ENCODE peak calls at places on chromosomes 2 and 18, in seven cellular contexts. E, T, B, M, N, F and Z are unnamed samples.

GRCh38 chr18:7105268-7105667 is 12.3 kb downstream of the LAMA1 start:
- DNase-seq in E (no peak), T (no peak), B (no peak), M (no peak), N (no peak), F (no peak), Z (no peak)

GRCh38 chr2:206463685-206464084 is 20.4 kb downstream of the ADAM23 start:
- DNase-seq in E (no peak), T (no peak), B (no peak), M (no peak), N (no peak), F (no peak), Z (no peak)

GRCh38 chr2:84938194-84938879 is 32.6 kb upstream of the KCMF1 start:
- DNase-seq in E (no peak), T (no peak), B (peak; percentile 59), M (no peak), N (no peak), F (no peak), Z (no peak)

GRCh38 chr18:49628993-49629795 is 67.3 kb downstream of the LIPG start:
- DNase-seq in E (no peak), T (no peak), B (no peak), M (no peak), N (no peak), F (no peak), Z (no peak)

GRCh38 chr2:181999255-181999654 is 13.6 kb downstream of the PPP1R1C start:
- DNase-seq in E (no peak), T (no peak), B (no peak), M (no peak), N (no peak), F (no peak), Z (no peak)

GRCh38 chr2:1653956-1654695 is 90.2 kb downstream of the PXDN start:
- DNase-seq in E (no peak), T (no peak), B (no peak), M (no peak), N (no peak), F (no peak), Z (no peak)

GRCh38 chr18:27785815-27786537 is 391.0 kb downstream of the CDH2 start:
- DNase-seq in E (no peak), T (no peak), B (no peak), M (no peak), N (no peak), F (no peak), Z (no peak)

GRCh38 chr18:43525149-43525548 is 247.9 kb upstream of the SYT4 start:
- DNase-seq in E (no peak), T (no peak), B (no peak), M (no peak), N (no peak), F (no peak), Z (no peak)

GRCh38 chr2:171206422-171207115 is 45.9 kb upstream of the TLK1 start:
- DNase-seq in E (no peak), T (no peak), B (no peak), M (no peak), N (no peak), F (no peak), Z (no peak)

GRCh38 chr2:171208648-171209047 is 48.0 kb upstream of the TLK1 start:
- DNase-seq in E (no peak), T (no peak), B (no peak), M (no peak), N (no peak), F (no peak), Z (no peak)

GRCh38 chr2:171210216-171210863 is 49.6 kb upstream of the TLK1 start:
- DNase-seq in E (no peak), T (no peak), B (no peak), M (no peak), N (no peak), F (no peak), Z (no peak)

GRCh38 chr2:171214093-171214492 is 53.4 kb upstream of the TLK1 start:
- DNase-seq in E (no peak), T (no peak), B (no peak), M (no peak), N (no peak), F (no peak), Z (no peak)

GRCh38 chr2:171210864-171211431 is 50.3 kb upstream of the TLK1 start:
- DNase-seq in E (no peak), T (no peak), B (peak; percentile 70), M (no peak), N (no peak), F (no peak), Z (no peak)
- H3K27ac ChIP-seq in E (no peak overlapping the region), T (no peak overlapping the region), B (peak overlapping the region; percentile 36), M (peak overlapping the region; percentile 39), N (no peak overlapping the region), F (no peak overlapping the region), Z (no peak overlapping the region)

GRCh38 chr18:63258749-63259580 is 60.6 kb downstream of the BCL2 start:
- DNase-seq in E (no peak), T (no peak), B (no peak), M (no peak), N (no peak), F (no peak), Z (no peak)

GRCh38 chr18:63259581-63259830 is 60.1 kb downstream of the BCL2 start:
- DNase-seq in E (no peak), T (no peak), B (no peak), M (no peak), N (no peak), F (no peak), Z (no peak)

GRCh38 chr18:63260075-63260754 is 59.4 kb downstream of the BCL2 start:
- DNase-seq in E (no peak), T (no peak), B (no peak), M (no peak), N (no peak), F (no peak), Z (no peak)

GRCh38 chr18:63262369-63263335 is 56.9 kb downstream of the BCL2 start:
- DNase-seq in E (peak; percentile 61), T (no peak), B (no peak), M (peak; percentile 79), N (peak; percentile 31), F (no peak), Z (no peak)

DNA sequence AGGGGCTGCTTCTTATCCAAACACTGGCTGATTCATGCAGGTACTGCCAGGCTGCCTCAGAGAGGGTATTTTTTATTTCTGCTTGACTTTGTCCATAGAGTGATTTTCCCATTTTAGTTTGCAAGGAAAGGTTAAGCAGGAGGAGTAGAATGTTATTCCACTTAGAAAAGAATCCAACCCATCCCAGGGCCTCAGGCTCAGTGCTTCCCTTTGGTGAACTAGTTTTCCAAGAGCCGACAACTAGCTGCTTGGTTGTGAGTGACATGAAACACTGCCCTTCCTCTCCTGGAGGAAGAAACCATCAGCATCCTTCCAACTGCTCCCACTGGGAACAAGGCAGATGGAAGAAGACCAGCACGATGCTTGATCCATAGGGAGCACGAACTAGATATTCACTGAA is 58.5 kb downstream of the BCL2 start:
- DNase-seq in E (no peak), T (no peak), B (no peak), M (no peak), N (no peak), F (no peak), Z (no peak)
- H3K27ac ChIP-seq in E (peak overlapping the region; percentile 90), T (no peak overlapping the region), B (no peak overlapping the region), M (peak overlapping the region; percentile 73), N (peak overlapping the region; percentile 66), F (no peak overlapping the region), Z (peak overlapping the region; percentile 60)

DNA sequence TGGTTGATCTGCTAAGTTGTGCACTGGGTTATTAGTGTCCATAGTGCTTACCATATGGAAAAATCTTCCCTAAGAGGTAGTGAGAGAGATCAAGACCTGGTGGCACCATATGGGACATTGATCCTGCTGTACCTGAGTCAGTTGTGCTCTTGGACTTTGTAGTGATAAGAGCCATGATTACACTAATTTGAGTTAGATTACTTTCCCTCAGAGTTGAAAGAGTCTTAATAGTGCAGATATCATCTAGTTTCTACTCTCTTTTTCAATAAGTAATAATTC is 114.2 kb downstream of the KCNE4 start:
- DNase-seq in E (no peak), T (no peak), B (no peak), M (no peak), N (no peak), F (no peak), Z (no peak)
- H3K27ac ChIP-seq in E (no peak overlapping the region), T (no peak overlapping the region), B (no peak overlapping the region), M (no peak overlapping the region), N (no peak overlapping the region), F (no peak overlapping the region), Z (no peak overlapping the region)

DNA sequence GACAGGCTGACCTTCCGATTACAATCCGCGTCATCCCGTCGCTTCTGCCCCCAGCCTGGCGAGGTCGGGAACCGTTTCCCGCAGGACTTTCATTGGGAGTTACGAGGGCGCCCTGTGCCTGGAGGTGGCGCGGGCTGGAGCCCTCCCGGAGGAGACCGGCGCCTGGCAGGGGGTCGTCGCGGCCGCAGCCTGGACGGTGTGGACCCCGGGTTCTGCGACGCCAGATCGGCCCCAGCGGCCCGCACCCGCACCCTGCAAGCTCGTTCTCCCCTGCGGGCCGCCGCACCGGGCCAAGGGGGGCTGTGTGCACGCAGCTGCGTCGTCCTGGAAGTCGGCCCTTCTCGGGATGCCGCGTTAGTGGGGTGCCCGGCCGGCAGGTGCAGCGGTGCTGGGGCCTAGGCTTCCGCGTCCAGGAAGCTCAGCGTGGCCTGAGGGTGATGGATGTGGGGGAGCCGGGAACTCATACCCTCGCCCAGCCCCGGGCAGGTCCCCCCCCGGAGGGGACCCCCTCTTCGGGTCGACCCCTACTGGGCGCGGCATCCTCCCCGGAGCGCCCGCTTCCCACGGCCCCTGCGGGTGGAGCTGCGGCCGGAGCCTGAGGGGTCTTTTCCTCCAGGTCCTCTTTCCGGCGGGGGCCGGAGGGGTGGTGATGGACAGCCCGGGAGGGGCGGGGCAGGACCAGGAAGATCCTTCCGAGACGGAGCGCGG is 64.0 kb downstream of the LRRFIP1 start:
- DNase-seq in E (no peak), T (no peak), B (no peak), M (no peak), N (peak; percentile 95), F (no peak), Z (no peak)
- H3K27ac ChIP-seq in E (peak overlapping the region; percentile 94), T (peak overlapping the region; percentile 92), B (peak overlapping the region; percentile 90), M (peak overlapping the region; percentile 97), N (peak overlapping the region; percentile 90), F (no peak overlapping the region), Z (peak overlapping the region; percentile 88)

GRCh38 chr2:54546925-54547324 is 90.8 kb downstream of the SPTBN1 start:
- DNase-seq in E (no peak), T (no peak), B (no peak), M (no peak), N (no peak), F (no peak), Z (no peak)
- H3K27ac ChIP-seq in E (no peak overlapping the region), T (peak overlapping the region; percentile 95), B (no peak overlapping the region), M (no peak overlapping the region), N (no peak overlapping the region), F (no peak overlapping the region), Z (no peak overlapping the region)

GRCh38 chr18:31497711-31498449 is at the start of gene DSG2:
- DNase-seq in E (peak; percentile 78), T (peak; percentile 54), B (no peak), M (peak; percentile 67), N (no peak), F (peak; percentile 31), Z (no peak)
- H3K27ac ChIP-seq in E (peak within 1 kb of the TSS; percentile 97), T (peak within 1 kb of the TSS; percentile 87), B (no peak within 1 kb of the TSS), M (no peak within 1 kb of the TSS), N (no peak within 1 kb of the TSS), F (no peak within 1 kb of the TSS), Z (no peak within 1 kb of the TSS)

GRCh38 chr2:78839259-78839658 is 186.2 kb upstream of the REG3G start:
- DNase-seq in E (no peak), T (no peak), B (no peak), M (no peak), N (no peak), F (no peak), Z (no peak)
- H3K27ac ChIP-seq in E (no peak overlapping the region), T (no peak overlapping the region), B (no peak overlapping the region), M (no peak overlapping the region), N (no peak overlapping the region), F (no peak overlapping the region), Z (no peak overlapping the region)